ENCODE peak calls at places on chromosomes 3 and 15, in six cellular contexts. F, K, V, Z, N and A are unnamed samples.

GRCh38 chr3:32340639-32341365 is 50.9 kb upstream of the CMTM7 start:
- DNase-seq in F (peak; percentile 4), K (no peak), V (no peak), Z (no peak), N (peak; percentile 9), A (no peak)

GRCh38 chr3:12984023-12984823 is 89.0 kb downstream of the IQSEC1 start:
- DNase-seq in F (peak; percentile 66), K (peak; percentile 81), V (peak; percentile 51), Z (no peak), N (peak; percentile 78), A (no peak)

GRCh38 chr15:75712668-75713337 is at the start of gene CSPG4:
- DNase-seq in F (peak; percentile 35), K (no peak), V (no peak), Z (no peak), N (no peak), A (no peak)

GRCh38 chr3:28247286-28247685 is 5.9 kb downstream of the CMC1 start:
- DNase-seq in F (no peak), K (no peak), V (no peak), Z (no peak), N (no peak), A (no peak)

GRCh38 chr15:97623091-97623661 is 337.3 kb upstream of the ARRDC4 start:
- DNase-seq in F (no peak), K (no peak), V (no peak), Z (no peak), N (no peak), A (no peak)

GRCh38 chr3:10948326-10948725 is 44.2 kb upstream of the SLC6A1 start:
- DNase-seq in F (no peak), K (no peak), V (no peak), Z (no peak), N (no peak), A (no peak)

GRCh38 chr15:53811530-53811929 is 52.1 kb upstream of the WDR72 start:
- DNase-seq in F (peak; percentile 5), K (no peak), V (no peak), Z (no peak), N (peak; percentile 34), A (no peak)

GRCh38 chr15:72737723-72738122 is 45.8 kb downstream of the ADPGK start:
- DNase-seq in F (no peak), K (no peak), V (no peak), Z (no peak), N (no peak), A (no peak)

GRCh38 chr15:98583758-98584157 is 64.6 kb upstream of the IGF1R start:
- DNase-seq in F (no peak), K (no peak), V (no peak), Z (no peak), N (no peak), A (no peak)

GRCh38 chr3:159082514-159082913 is 280.7 kb downstream of the MFSD1 start:
- DNase-seq in F (peak; percentile 57), K (no peak), V (no peak), Z (no peak), N (no peak), A (no peak)

GRCh38 chr3:159711560-159712333 is 276.9 kb upstream of the IL12A start:
- DNase-seq in F (peak; percentile 78), K (no peak), V (no peak), Z (no peak), N (peak; percentile 84), A (no peak)

GRCh38 chr15:65856821-65857455 is 12.4 kb upstream of the RAB11A start:
- DNase-seq in F (peak; percentile 41), K (peak; percentile 91), V (peak; percentile 55), Z (peak; percentile 84), N (peak; percentile 80), A (peak; percentile 47)

GRCh38 chr3:168511428-168512014 is 415.8 kb upstream of the GOLIM4 start:
- DNase-seq in F (peak; percentile 1), K (no peak), V (no peak), Z (no peak), N (peak; percentile 16), A (no peak)

GRCh38 chr3:189664311-189664710 is 33.1 kb downstream of the TP63 start:
- DNase-seq in F (peak; percentile 69), K (no peak), V (no peak), Z (no peak), N (peak; percentile 91), A (no peak)

GRCh38 chr15:58539548-58539947 is 107.8 kb downstream of the LIPC start:
- DNase-seq in F (no peak), K (no peak), V (no peak), Z (no peak), N (no peak), A (no peak)

GRCh38 chr3:29513236-29513635 is 232.4 kb downstream of the RBMS3 start:
- DNase-seq in F (no peak), K (no peak), V (no peak), Z (no peak), N (no peak), A (no peak)

GRCh38 chr3:151460774-151461450 is at the start of gene IGSF10:
- DNase-seq in F (no peak), K (no peak), V (no peak), Z (peak; percentile 57), N (no peak), A (no peak)

GRCh38 chr3:34969513-34969912 is 669.8 kb upstream of the ARPP21 start:
- DNase-seq in F (no peak), K (no peak), V (no peak), Z (no peak), N (peak; percentile 6), A (no peak)

DNA sequence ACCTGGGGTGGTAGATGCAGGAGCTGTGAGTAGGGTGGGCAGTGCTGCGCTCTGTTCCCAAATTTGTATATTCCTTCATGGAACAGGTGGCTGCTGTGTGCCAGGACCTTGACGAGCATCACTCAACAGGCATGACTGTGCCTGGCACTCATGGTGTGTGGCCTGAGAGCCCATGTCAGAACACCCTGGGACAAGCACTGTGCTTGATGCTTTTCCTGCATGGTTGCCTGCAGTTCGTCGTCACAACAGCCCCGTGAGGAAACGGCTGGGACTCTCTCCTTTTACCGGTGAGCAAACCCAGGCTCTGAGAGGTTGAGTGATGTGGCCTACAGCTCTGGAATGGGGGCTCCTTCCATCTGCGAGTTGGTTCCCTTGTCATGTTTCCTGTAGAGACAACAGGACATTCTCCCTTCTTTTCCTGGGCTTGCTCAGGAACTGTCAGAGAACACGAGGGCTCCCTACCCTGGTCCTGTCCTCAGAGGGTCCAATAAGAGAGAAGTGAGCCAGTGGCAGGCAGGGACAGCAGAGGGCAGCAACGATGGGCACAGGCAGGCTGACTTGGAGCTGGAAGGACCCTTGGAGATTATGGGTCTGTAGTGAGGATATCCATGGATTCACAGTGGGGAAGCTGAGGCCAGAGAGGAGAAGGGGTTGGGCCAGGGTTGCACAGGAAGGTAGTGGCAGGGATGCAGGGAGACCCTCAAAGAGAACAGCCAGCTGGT is 37.4 kb downstream of the PRKCD start:
- DNase-seq in F (no peak), K (no peak), V (no peak), Z (no peak), N (no peak), A (no peak)
- TF ChIP-seq CTCF in F (peak; percentile 24), K (no peak), V (no peak), Z (no peak), N (no peak), A (no peak)

GRCh38 chr15:27532358-27532757 is 561.4 kb downstream of the GABRG3 start:
- DNase-seq in F (no peak), K (no peak), V (no peak), Z (no peak), N (no peak), A (no peak)

GRCh38 chr15:27530994-27531393 is 560.0 kb downstream of the GABRG3 start:
- DNase-seq in F (no peak), K (no peak), V (no peak), Z (no peak), N (no peak), A (no peak)

DNA sequence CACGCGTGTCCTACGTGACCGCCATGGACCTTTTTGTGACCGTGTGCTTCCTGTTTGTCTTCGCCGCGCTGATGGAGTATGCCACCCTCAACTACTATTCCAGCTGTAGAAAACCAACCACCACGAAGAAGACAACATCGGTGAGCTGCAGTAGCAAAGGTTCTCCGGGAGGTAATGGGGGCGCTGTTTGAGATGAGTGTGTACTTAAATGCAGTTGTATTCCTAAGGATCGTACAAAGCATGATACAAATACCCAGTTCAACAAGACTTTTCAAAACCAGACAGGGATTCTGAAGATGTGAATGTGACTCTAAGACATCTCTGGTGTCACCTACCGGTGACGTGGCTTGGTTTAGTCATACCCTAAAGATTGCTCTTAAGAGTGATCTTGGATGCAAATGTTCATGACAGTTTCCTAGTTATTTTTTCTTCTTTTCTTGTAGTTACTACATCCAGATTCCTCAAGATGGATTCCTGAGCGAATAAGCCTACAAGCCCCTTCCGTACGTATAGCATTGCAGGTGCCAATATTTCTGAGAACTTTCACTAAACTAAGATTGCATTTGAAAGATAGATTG is 556.6 kb downstream of the GABRG3 start:
- DNase-seq in F (no peak), K (no peak), V (no peak), Z (no peak), N (no peak), A (no peak)
- TF ChIP-seq CTCF in F (peak; percentile 48), K (no peak), V (no peak), Z (no peak), N (no peak), A (no peak)

GRCh38 chr3:8503461-8503860 is 1.8 kb downstream of the LMCD1 start:
- DNase-seq in F (peak; percentile 37), K (no peak), V (no peak), Z (no peak), N (no peak), A (no peak)

GRCh38 chr3:8500208-8500961 is 1.2 kb upstream of the LMCD1 start:
- DNase-seq in F (peak; percentile 51), K (no peak), V (no peak), Z (no peak), N (no peak), A (no peak)

GRCh38 chr3:8500966-8501365 is 657 bp upstream of the LMCD1 start:
- DNase-seq in F (no peak), K (no peak), V (no peak), Z (no peak), N (no peak), A (no peak)

GRCh38 chr3:8499181-8499611 is 2.4 kb upstream of the LMCD1 start:
- DNase-seq in F (no peak), K (no peak), V (no peak), Z (no peak), N (no peak), A (no peak)

GRCh38 chr3:8501388-8502131 is at the start of gene LMCD1:
- DNase-seq in F (peak; percentile 95), K (peak; percentile 80), V (peak; percentile 77), Z (peak; percentile 95), N (peak; percentile 86), A (peak; percentile 64)
- TF ChIP-seq CTCF in F (peak; percentile 33), K (no peak), V (no peak), Z (peak; percentile 30), N (no peak), A (no peak)

DNA sequence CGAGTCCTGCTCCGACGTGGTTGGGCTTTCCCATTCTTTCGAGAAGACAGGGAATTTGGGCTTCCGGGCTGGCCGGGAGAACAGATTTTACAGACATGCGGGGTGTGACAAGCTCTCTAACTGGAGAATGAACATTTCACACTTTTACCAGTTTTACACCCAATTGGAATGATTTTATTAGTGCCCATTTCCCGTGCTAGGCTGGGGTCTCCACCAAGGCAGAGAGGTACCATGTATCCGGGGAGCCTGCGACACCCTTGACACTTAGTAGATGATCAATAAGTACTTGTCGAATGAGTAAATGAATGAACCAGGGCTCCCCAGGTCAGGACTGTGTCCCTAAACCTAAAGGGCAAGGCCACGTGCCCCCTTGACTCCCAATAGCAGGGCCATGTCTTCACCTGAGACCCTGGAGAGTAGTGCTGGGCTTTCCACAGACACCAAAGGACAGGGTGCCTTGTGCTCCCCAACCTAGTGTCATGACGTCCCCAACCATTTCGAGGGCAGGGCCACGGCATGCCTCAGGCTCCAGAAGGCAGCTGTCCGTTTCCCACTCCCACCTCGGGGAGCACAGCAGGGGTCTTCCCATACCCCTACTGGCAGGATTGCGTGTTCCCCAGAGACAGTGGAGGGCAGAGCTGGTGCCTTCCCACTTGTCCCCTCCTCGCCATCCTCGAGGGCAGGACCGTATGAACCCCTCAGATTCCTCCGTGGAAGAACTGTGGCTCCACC is 680 bp upstream of the MYD88 start:
- DNase-seq in F (no peak), K (peak; percentile 62), V (peak; percentile 31), Z (peak; percentile 49), N (no peak), A (peak; percentile 36)
- TF ChIP-seq CTCF in F (peak; percentile 24), K (no peak), V (no peak), Z (no peak), N (no peak), A (no peak)